ENCODE peak calls at places on chromosomes 11 and 22, in nine cellular contexts. L is GM12878, T is HCT116, R is mammary epithelial cell, B is neural progenitor cell, U is GM23338, E is endothelial cell of umbilical vein, W is fibroblast of lung, G is astrocyte. D is an unnamed sample.

GRCh38 chr22:37058917-37059701 is 7.6 kb downstream of the KCTD17 start:
- DNase-seq in E (no peak), U (no peak), B (no peak), L (no peak), W (no peak), G (no peak), T (no peak), R (no peak), D (no peak)

GRCh38 chr11:66883021-66883968 is 26.4 kb downstream of the LRFN4 start:
- DNase-seq in U (peak; percentile 92), L (no peak), E (peak; percentile 50), R (peak; percentile 60), W (peak; percentile 71), G (peak; percentile 79), T (peak; percentile 68), B (peak; percentile 84), D (peak; percentile 85)

GRCh38 chr11:65182258-65183170 is 786 bp downstream of the CAPN1 start:
- DNase-seq in U (peak; percentile 93), B (peak; percentile 65), W (peak; percentile 11), E (peak; percentile 28), L (no peak), T (peak; percentile 15), G (no peak), R (peak; percentile 56), D (peak; percentile 68)

GRCh38 chr11:47269829-47270305 is at the start of gene MADD:
- DNase-seq in G (peak; percentile 52), U (peak; percentile 80), L (peak; percentile 55), E (peak; percentile 83), R (peak; percentile 71), W (peak; percentile 80), B (peak; percentile 84), T (peak; percentile 55), D (peak; percentile 65)

GRCh38 chr11:12741671-12742216 is 67.5 kb downstream of the TEAD1 start:
- DNase-seq in E (no peak), B (no peak), L (no peak), T (no peak), U (no peak), G (no peak), W (no peak), R (no peak), D (no peak)

GRCh38 chr11:38019072-38019775 is 1421.2 kb upstream of the RAG2 start:
- DNase-seq in W (no peak), B (peak; percentile 4), U (peak; percentile 20), R (peak; percentile 95), E (no peak), L (no peak), T (no peak), G (peak; percentile 10), D (peak; percentile 96)

GRCh38 chr11:3226846-3227567 is 5.2 kb downstream of the MRGPRE start:
- DNase-seq in B (no peak), U (no peak), W (no peak), L (no peak), G (no peak), T (no peak), E (no peak), R (no peak), D (no peak)

GRCh38 chr11:7640826-7641225 is 32.5 kb downstream of the CYB5R2 start:
- DNase-seq in B (no peak), E (no peak), U (no peak), R (no peak), T (no peak), L (no peak), W (no peak), G (no peak), D (no peak)

GRCh38 chr22:20206709-20207215 is 55.9 kb upstream of the CCDC188 start:
- DNase-seq in U (no peak), B (no peak), L (no peak), R (peak; percentile 29), W (peak; percentile 31), G (no peak), E (peak; percentile 11), T (no peak), D (peak; percentile 57)

GRCh38 chr11:134356656-134357544 is 25.1 kb downstream of the GLB1L2 start:
- DNase-seq in W (no peak), G (no peak), R (no peak), B (no peak), L (no peak), T (no peak), U (no peak), E (no peak), D (no peak)

GRCh38 chr22:46584081-46584903 is 35.9 kb upstream of the GRAMD4 start:
- DNase-seq in T (no peak), B (peak; percentile 59), U (no peak), G (peak; percentile 57), R (no peak), E (no peak), L (no peak), W (no peak), D (no peak)

GRCh38 chr22:46374663-46375474 is 39.4 kb downstream of the TRMU start:
- DNase-seq in B (no peak), E (no peak), T (no peak), L (no peak), R (no peak), W (no peak), U (no peak), G (no peak), D (peak; percentile 94)

GRCh38 chr22:36860821-36861659 is at the start of gene NCF4:
- DNase-seq in G (no peak), W (no peak), E (no peak), R (no peak), T (no peak), B (no peak), L (peak; percentile 94), U (no peak), D (no peak)

GRCh38 chr11:3080104-3080503 is 22.9 kb upstream of the CARS1 start:
- DNase-seq in T (no peak), E (no peak), G (peak; percentile 36), R (no peak), W (no peak), B (no peak), U (no peak), L (no peak), D (no peak)

GRCh38 chr11:111521132-111521531 is 6.6 kb downstream of the HOATZ start:
- DNase-seq in R (no peak), E (no peak), T (no peak), L (no peak), B (no peak), G (peak; percentile 82), W (no peak), U (no peak), D (no peak)

GRCh38 chr11:27557223-27557622 is 50.7 kb upstream of the LIN7C start:
- DNase-seq in W (no peak), T (no peak), E (no peak), G (peak; percentile 67), B (no peak), U (no peak), R (no peak), L (no peak), D (no peak)

GRCh38 chr22:18110194-18110943 is at the start of gene TUBA8:
- DNase-seq in W (peak; percentile 20), B (peak; percentile 72), E (peak; percentile 29), U (peak; percentile 76), T (no peak), L (no peak), G (peak; percentile 28), R (peak; percentile 25), D (no peak)

GRCh38 chr11:120748485-120748814 is 236.9 kb downstream of the GRIK4 start:
- DNase-seq in R (no peak), W (no peak), U (no peak), E (no peak), B (no peak), L (no peak), T (no peak), G (no peak), D (no peak)
- TF ChIP-seq EZH2 in R (no peak), W (no peak), U (no peak), E (no peak), B (no peak), L (no peak), T (no peak), G (no peak), D (no peak)

GRCh38 chr11:5701184-5701583 is 11.6 kb downstream of the TRIM22 start:
- DNase-seq in T (no peak), G (no peak), E (no peak), L (no peak), R (no peak), W (no peak), U (no peak), B (no peak), D (no peak)
- TF ChIP-seq CTCF in T (no peak), G (no peak), E (no peak), L (no peak), R (no peak), W (no peak), U (no peak), B (no peak), D (no peak)

DNA sequence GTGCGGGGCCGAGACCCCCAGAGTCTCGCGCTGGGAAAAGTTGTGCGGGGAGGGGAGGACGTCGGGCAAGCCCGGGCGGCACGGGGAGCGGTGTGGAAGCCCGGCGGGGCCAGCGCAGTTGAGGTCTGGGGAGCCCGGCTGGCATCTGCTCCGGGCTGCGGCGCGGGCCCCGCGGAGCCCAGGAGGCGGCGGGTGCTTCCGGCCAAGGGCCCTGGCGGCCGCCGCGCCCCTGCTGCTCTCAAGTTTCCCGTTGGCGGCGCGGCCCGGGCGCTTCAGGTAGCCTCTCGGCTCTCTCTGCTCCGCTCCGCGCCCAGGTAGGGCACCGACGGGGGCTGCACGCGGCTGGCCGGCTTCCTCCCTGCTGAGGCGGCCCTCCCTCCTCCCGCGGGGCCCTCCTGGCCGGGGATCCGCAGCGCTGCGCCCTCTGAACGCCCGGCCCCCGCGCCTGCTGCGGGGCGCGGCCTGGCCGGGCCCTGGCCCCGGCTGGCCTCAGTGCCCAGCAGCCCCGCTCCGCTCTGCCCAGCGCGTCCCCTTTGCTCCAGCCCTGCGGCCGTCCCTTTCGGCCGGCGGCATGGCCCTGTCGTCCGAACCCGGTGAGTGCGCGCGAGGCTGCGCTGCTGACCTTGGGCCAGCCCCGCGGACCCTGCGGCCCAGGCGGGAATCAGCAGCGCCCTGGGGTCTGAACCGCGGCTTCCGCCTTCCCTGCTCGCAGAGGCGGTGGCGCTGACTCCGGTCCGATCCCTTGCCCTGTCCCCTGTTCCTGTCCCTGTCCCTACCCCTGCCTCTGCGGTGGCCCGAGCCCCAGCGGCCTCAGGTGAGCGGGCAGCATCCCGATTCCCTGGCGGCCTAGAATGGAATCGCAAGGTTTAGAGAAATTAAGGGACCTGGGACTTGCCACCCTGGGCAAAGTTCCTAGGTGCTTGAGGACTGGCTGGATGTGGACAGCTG is 4.3 kb upstream of the AMPD3 start:
- DNase-seq in R (peak; percentile 50), L (no peak), B (peak; percentile 72), G (no peak), T (peak; percentile 62), U (peak; percentile 90), W (peak; percentile 35), E (no peak), D (peak; percentile 63)
- TF ChIP-seq EZH2 in R (no peak), L (no peak), B (peak; percentile 71), G (peak; percentile 56), T (no peak), U (no peak), W (no peak), E (no peak), D (no peak)

GRCh38 chr11:103202048-103202651 is 92.9 kb downstream of the DYNC2H1 start:
- DNase-seq in E (peak; percentile 56), R (peak; percentile 17), W (peak; percentile 66), B (peak; percentile 29), U (peak; percentile 62), T (peak; percentile 22), L (no peak), G (peak; percentile 16), D (no peak)
- TF ChIP-seq CTCF in E (peak; percentile 50), R (peak; percentile 86), W (peak; percentile 50), B (peak; percentile 70), U (peak; percentile 63), T (peak; percentile 67), L (peak; percentile 33), G (peak; percentile 65), D (peak; percentile 73)

D was measured in PC-9.